ENCODE peak calls at places on chromosome 17, in seven cellular contexts. I, B, E, D, X, C and O are unnamed samples.

GRCh38 chr17:76331083-76331482 is 22.6 kb downstream of the PRPSAP1 start:
- DNase-seq in E (no peak), B (no peak), X (no peak), D (no peak), I (no peak), C (no peak), O (no peak)

GRCh38 chr17:37708616-37709212 is 36.1 kb downstream of the HNF1B start:
- DNase-seq in C (no peak), D (no peak), B (no peak), E (no peak), X (peak), I (no peak), O (no peak)

GRCh38 chr17:55549140-55549539 is 37.9 kb upstream of the SMIM36 start:
- DNase-seq in E (no peak), X (no peak), D (no peak), I (no peak), B (no peak), C (no peak), O (peak)

GRCh38 chr17:43817826-43818225 is 15.1 kb downstream of the MPP3 start:
- DNase-seq in E (no peak), C (no peak), D (no peak), X (no peak), I (no peak), B (no peak), O (no peak)

GRCh38 chr17:57649731-57650484 is 95.2 kb downstream of the CCDC182 start:
- DNase-seq in B (peak), E (no peak), I (no peak), X (peak), D (no peak), C (no peak), O (no peak)

GRCh38 chr17:44829558-44830358 is at the start of gene GJC1:
- DNase-seq in D (peak), C (no peak), B (peak), X (peak), E (peak), I (no peak), O (peak)

GRCh38 chr17:63702223-63702577 is 2.3 kb upstream of the LIMD2 start:
- DNase-seq in C (no peak), E (no peak), X (no peak), D (peak), B (no peak), I (no peak), O (peak)

GRCh38 chr17:11768106-11768505 is 169.8 kb downstream of the DNAH9 start:
- DNase-seq in I (no peak), D (no peak), X (no peak), E (no peak), C (no peak), B (no peak), O (no peak)

DNA sequence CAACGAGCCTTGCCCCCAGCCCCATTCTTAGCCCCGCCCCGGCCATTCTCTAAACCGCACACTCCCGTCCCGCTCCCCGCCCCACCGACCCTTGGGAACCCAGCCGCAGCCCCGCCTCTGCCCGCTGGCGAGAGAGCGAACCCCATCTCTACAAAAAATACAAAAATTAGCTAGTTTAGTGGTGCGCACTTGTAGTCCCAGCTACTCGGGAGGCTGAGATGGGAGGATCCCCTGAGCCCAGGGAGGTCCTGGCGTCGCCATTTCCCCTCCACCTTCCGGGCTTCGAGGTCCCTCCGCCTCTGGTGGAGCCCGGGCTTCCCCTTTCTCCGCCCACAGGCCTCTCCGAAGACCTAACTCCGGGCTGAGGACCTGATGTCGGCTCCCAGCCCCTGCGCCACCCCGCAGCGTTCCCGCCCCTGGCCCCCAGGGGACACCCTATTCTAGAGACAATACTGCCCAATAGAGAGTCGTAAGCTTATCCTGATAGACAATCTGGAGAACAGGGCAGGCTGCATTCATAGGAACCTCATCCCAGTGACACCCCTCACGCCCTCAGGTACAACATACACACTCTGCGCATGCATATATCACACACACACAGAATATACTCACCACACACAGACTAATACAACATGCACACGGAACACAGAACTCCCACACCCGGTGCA is 483 bp upstream of the PROCA1 start:
- DNase-seq in D (peak), C (no peak), X (peak), I (no peak), E (peak), B (peak), O (peak)
- TF ChIP-seq CTCF in D (peak), C (no peak), X (no peak), I (no peak), E (no peak), B (no peak), O (no peak)

GRCh38 chr17:73431401-73432205 is 119.8 kb upstream of the CDC42EP4 start:
- DNase-seq in E (no peak), I (no peak), C (no peak), B (no peak), X (no peak), D (no peak), O (no peak)

GRCh38 chr17:73432624-73433190 is 120.9 kb upstream of the CDC42EP4 start:
- DNase-seq in D (no peak), C (no peak), B (no peak), I (no peak), X (no peak), E (no peak), O (no peak)

GRCh38 chr17:73430165-73430680 is 118.4 kb upstream of the CDC42EP4 start:
- DNase-seq in I (no peak), D (no peak), C (no peak), E (no peak), B (no peak), X (no peak), O (no peak)

GRCh38 chr17:73429440-73430164 is 117.8 kb upstream of the CDC42EP4 start:
- DNase-seq in X (peak), E (peak), C (peak), D (peak), I (peak), B (peak), O (peak)

DNA sequence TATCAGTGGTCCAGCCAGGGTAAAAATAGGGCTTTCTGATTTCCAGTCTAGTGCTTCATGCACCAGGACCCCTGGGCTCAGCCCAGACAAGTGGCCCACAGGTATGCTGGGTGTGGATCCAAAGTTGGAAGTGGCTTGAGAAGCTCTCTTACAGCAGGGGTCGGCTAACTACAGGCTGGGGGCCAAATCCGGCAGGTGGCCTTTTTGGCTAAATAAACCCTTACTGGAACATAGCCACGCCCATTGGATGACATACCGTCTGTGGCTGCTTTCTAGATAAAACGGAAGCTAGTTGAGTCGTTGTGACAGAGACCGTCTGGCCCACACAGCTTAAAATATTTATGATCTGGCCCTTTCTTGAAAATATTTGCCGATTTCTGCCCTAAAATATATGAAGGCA is 119.0 kb upstream of the CDC42EP4 start:
- DNase-seq in D (no peak), B (no peak), E (no peak), X (no peak), C (no peak), I (peak), O (no peak)
- TF ChIP-seq CTCF in D (no peak), B (no peak), E (no peak), X (no peak), C (no peak), I (no peak), O (no peak)

DNA sequence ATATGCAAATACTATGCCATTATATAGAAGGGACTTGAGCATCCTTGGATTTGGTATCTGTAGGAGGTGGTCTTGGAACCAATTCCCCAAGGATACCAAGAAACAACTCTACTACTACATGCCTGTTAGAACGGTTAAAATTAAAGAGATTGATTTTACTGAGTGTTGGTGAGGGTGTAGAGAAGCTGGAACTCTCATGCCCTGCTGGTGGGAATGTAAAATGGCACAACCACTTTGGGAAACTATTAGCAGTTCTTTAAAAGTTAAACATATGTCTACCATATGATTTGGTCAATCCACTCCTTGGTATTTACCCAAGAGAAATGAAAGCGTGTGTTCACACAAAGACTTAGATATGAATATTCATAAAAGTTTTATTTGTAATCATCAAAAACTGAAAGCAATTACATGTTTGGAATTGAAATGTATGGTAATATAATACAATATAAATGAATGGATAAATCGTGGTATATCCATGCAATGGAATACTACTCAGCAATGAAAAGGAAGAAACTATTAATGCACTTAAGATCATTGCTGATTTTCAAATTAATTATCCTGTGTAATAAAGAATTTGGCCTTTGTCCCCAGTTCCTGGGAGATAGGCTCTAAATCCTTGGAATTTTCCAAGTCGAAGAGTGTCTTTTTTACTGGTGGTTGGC is 7.8 kb downstream of the MFSD6L start:
- DNase-seq in B (no peak), X (no peak), D (no peak), C (no peak), E (no peak), I (no peak), O (no peak)
- TF ChIP-seq CTCF in B (no peak), X (peak), D (no peak), C (no peak), E (peak), I (no peak), O (no peak)

GRCh38 chr17:628089-628488 is 86.5 kb downstream of the VPS53 start:
- DNase-seq in I (no peak), D (no peak), X (no peak), E (no peak), B (no peak), C (no peak), O (no peak)

GRCh38 chr17:628507-628941 is 86.1 kb downstream of the VPS53 start:
- DNase-seq in D (no peak), C (no peak), E (no peak), I (peak), B (no peak), X (no peak), O (no peak)

GRCh38 chr17:633133-633532 is 81.5 kb downstream of the VPS53 start:
- DNase-seq in E (no peak), I (no peak), B (no peak), D (no peak), X (no peak), C (no peak), O (no peak)

GRCh38 chr17:632551-632950 is 82.1 kb downstream of the VPS53 start:
- DNase-seq in E (no peak), C (no peak), I (no peak), D (no peak), B (no peak), X (no peak), O (no peak)

GRCh38 chr17:633641-634091 is 81.0 kb downstream of the VPS53 start:
- DNase-seq in E (no peak), C (no peak), X (no peak), B (no peak), D (no peak), I (no peak), O (no peak)
- TF ChIP-seq CTCF in E (no peak), C (no peak), X (no peak), B (no peak), D (no peak), I (no peak), O (no peak)

GRCh38 chr17:19812407-19812806 is 55.3 kb downstream of the ULK2 start:
- DNase-seq in E (no peak), I (no peak), B (no peak), D (no peak), C (no peak), X (peak), O (no peak)
- TF ChIP-seq CTCF in E (no peak), I (no peak), B (peak), D (peak), C (peak), X (peak), O (peak)

GRCh38 chr17:33925650-33926049 is 329.4 kb upstream of the CCL2 start:
- DNase-seq in E (no peak), I (no peak), B (no peak), D (no peak), C (no peak), X (no peak), O (no peak)

GRCh38 chr17:33922971-33923370 is 332.1 kb upstream of the CCL2 start:
- DNase-seq in C (no peak), D (no peak), E (no peak), X (no peak), I (no peak), B (no peak), O (no peak)

GRCh38 chr17:33924105-33924504 is 331.0 kb upstream of the CCL2 start:
- DNase-seq in C (no peak), E (no peak), X (no peak), I (no peak), D (no peak), B (no peak), O (no peak)

GRCh38 chr17:33929181-33929724 is 325.8 kb upstream of the CCL2 start:
- DNase-seq in B (peak), E (no peak), X (no peak), D (no peak), C (no peak), I (no peak), O (no peak)

GRCh38 chr17:33927732-33928133 is 327.4 kb upstream of the CCL2 start:
- DNase-seq in C (no peak), I (no peak), D (peak), X (no peak), B (no peak), E (no peak), O (peak)
- TF ChIP-seq CTCF in C (peak), I (no peak), D (peak), X (peak), B (no peak), E (no peak), O (no peak)

GRCh38 chr17:17264430-17264829 is 16.6 kb downstream of the COPS3 start:
- DNase-seq in B (no peak), I (no peak), D (no peak), E (no peak), X (no peak), C (no peak), O (no peak)

GRCh38 chr17:17275991-17276390 is 5.1 kb downstream of the COPS3 start:
- DNase-seq in X (no peak), C (no peak), D (no peak), I (no peak), B (no peak), E (no peak), O (no peak)

DNA sequence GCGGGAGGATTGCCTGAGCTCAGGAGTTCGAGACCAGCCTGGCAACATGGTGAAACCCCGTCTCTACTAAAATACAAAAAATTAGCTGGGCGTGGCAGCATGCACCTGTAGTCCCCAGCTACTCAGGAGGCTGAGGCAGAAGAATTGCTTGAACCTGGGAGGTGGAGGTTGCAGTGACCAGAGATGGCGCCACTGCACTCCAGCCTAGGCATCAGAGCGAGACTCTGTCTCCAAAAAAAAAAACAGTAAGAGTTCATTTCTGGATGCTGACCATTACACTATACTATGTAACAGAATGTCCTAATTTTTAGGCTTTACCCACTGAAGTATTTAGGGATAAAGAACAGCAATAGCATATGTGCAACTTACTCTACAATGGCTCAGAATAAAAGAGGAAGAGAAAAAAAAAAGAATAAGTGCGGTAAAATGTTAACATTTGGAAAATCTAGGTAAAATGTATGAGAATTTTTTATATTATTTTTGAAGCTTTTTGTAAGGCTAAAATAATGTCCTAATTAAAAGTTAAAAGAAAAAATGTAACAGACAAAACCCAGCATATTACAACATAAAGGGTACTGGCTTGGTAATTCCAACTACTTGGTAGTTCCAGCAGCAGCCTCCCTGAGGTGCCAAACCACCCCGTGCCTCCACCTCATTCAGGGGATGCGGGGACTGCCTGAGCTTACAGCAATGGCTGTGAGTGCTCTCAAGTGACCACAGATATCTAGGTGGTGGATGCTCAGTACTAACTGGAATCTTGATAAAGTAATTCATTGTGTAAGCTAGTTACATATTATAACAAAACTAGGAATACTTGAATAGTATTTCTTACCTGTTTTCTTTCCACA is 10.9 kb downstream of the COPS3 start:
- DNase-seq in D (no peak), B (peak), X (no peak), C (no peak), E (peak), I (no peak), O (no peak)
- TF ChIP-seq CTCF in D (peak), B (peak), X (peak), C (no peak), E (peak), I (no peak), O (peak)

GRCh38 chr17:59601130-59601529 is 18.6 kb upstream of the CLTC start:
- DNase-seq in E (no peak), B (no peak), D (no peak), X (no peak), I (no peak), C (no peak), O (peak)

GRCh38 chr17:59600169-59600568 is 19.5 kb upstream of the CLTC start:
- DNase-seq in D (no peak), X (no peak), C (no peak), I (no peak), B (no peak), E (no peak), O (no peak)
- TF ChIP-seq CTCF in D (no peak), X (no peak), C (no peak), I (no peak), B (no peak), E (no peak), O (no peak)

GRCh38 chr17:49404906-49405305 is 9.8 kb downstream of the PHB1 start:
- DNase-seq in I (no peak), C (no peak), D (no peak), X (no peak), B (no peak), E (no peak), O (no peak)

GRCh38 chr17:49406791-49407190 is 7.9 kb downstream of the PHB1 start:
- DNase-seq in I (no peak), E (no peak), X (no peak), D (no peak), C (no peak), B (no peak), O (no peak)

GRCh38 chr17:49404371-49404770 is 10.3 kb downstream of the PHB1 start:
- DNase-seq in X (no peak), D (no peak), C (no peak), I (no peak), B (no peak), E (no peak), O (no peak)

GRCh38 chr17:49409066-49409465 is 5.6 kb downstream of the PHB1 start:
- DNase-seq in B (no peak), E (no peak), I (no peak), X (no peak), C (no peak), D (no peak), O (no peak)

GRCh38 chr17:49407981-49408501 is 6.6 kb downstream of the PHB1 start:
- DNase-seq in I (peak), D (peak), C (peak), X (peak), B (peak), E (peak), O (peak)
- TF ChIP-seq CTCF in I (peak), D (peak), C (peak), X (peak), B (peak), E (peak), O (peak)

GRCh38 chr17:82647593-82648164 is 565 bp downstream of the WDR45B start:
- DNase-seq in I (peak), D (peak), X (peak), C (no peak), B (no peak), E (no peak), O (peak)
- TF ChIP-seq CTCF in I (no peak), D (peak), X (no peak), C (no peak), B (no peak), E (no peak), O (no peak)